ENCODE peak calls at places on chromosome 16, in eight cellular contexts. F is central memory CD4-positive, alpha-beta T cell; R is Peyer's patch; K is foreskin fibroblast; Q is A549; C is activated CD8-positive, alpha-beta T cell treated with anti-CD3 and anti-CD28 coated beads, Interleukin-2, amount 10 ng/mL, durations not matched to agents 7 days and 5 days; M is activated CD4-positive, alpha-beta T cell treated with anti-CD3 and anti-CD28 coated beads, Interleukin-2, amount 50 U/mL, for 1 hour; P is GM10248. G is an unnamed sample.

GRCh38 chr16:10770907-10771306 is 27.3 kb downstream of the NUBP1 start:
- DNase-seq in F (no peak), R (no peak), K (peak), Q (no peak), C (peak), M (no peak), P (no peak), G (no peak)

GRCh38 chr16:2033057-2033911 is 6.6 kb downstream of the NHERF2 start:
- DNase-seq in F (no peak), R (no peak), K (peak), Q (no peak), C (no peak), M (no peak), P (no peak), G (peak)

GRCh38 chr16:51321251-51321650 is 170.2 kb upstream of the SALL1 start:
- DNase-seq in F (no peak), R (no peak), K (no peak), Q (no peak), C (no peak), M (no peak), P (no peak), G (no peak)

GRCh38 chr16:3606441-3606840 is 5.0 kb downstream of the SLX4 start:
- DNase-seq in F (no peak), R (no peak), K (no peak), Q (no peak), C (no peak), M (no peak), P (no peak), G (no peak)

GRCh38 chr16:29862383-29862883 is 593 bp downstream of the CDIPT start:
- DNase-seq in F (no peak), R (peak), K (no peak), Q (no peak), C (peak), M (no peak), P (no peak), G (no peak)

GRCh38 chr16:21253470-21253869 is 20.0 kb downstream of the ANKS4B start:
- DNase-seq in F (no peak), R (no peak), K (no peak), Q (no peak), C (no peak), M (no peak), P (no peak), G (no peak)

GRCh38 chr16:53129281-53130192 is 74.7 kb downstream of the CHD9 start:
- DNase-seq in F (no peak), R (no peak), K (no peak), Q (no peak), C (no peak), M (no peak), P (no peak), G (no peak)

GRCh38 chr16:405548-406506 is 4.1 kb downstream of the DECR2 start:
- DNase-seq in F (no peak), R (no peak), K (no peak), Q (no peak), C (no peak), M (no peak), P (no peak), G (no peak)

G was measured in anterior cingulate cortex.